ENCODE peak calls at places on chromosome 14, in five cellular contexts. Z, W, O, Q and D are unnamed samples.

GRCh38 chr14:55398679-55399078 is 13.0 kb downstream of the ATG14 start:
- DNase-seq in Q (no peak), Z (no peak), O (peak), W (no peak), D (no peak)

GRCh38 chr14:69811227-69811867 is 14.3 kb upstream of the SLC10A1 start:
- DNase-seq in O (no peak), W (no peak), Z (no peak), Q (no peak), D (no peak)

GRCh38 chr14:78153069-78153351 is 17.2 kb upstream of the NRXN3 start:
- DNase-seq in Z (no peak), O (no peak), W (no peak), Q (no peak), D (no peak)

GRCh38 chr14:35441160-35441559 is 36.6 kb upstream of the NFKBIA start:
- DNase-seq in Q (no peak), W (no peak), Z (no peak), O (no peak), D (no peak)

GRCh38 chr14:63203618-63204406 is 431 bp upstream of the RHOJ start:
- DNase-seq in Z (peak), Q (no peak), W (no peak), O (peak), D (peak)

GRCh38 chr14:75340921-75341320 is 62.3 kb downstream of the FOS start:
- DNase-seq in O (no peak), Q (no peak), W (no peak), Z (peak), D (peak)

GRCh38 chr14:96349286-96350075 is 13.7 kb downstream of the ATG2B start:
- DNase-seq in Q (no peak), O (no peak), Z (no peak), W (no peak), D (no peak)

GRCh38 chr14:76333664-76334063 is 42.3 kb upstream of the ESRRB start:
- DNase-seq in Q (no peak), W (no peak), Z (no peak), O (no peak), D (no peak)

GRCh38 chr14:99728981-99729451 is 44.9 kb downstream of the CYP46A1 start:
- DNase-seq in Z (no peak), W (no peak), Q (peak), O (no peak), D (peak)